ENCODE peak calls at places on chromosomes 3 and 15, in four cellular contexts. One of them, this sample, is unnamed.

GRCh38 chr3:115341208-115341607 is 194.1 kb upstream of the ZBTB20 start:
- DNase-seq in CD8-positive, alpha-beta T cell: no peak
- DNase-seq in mesenchymal stem cell: peak
- DNase-seq in CD4-positive, CD25-positive, alpha-beta regulatory T cell: no peak
- DNase-seq in this sample: no peak

GRCh38 chr3:117674321-117674720 is 964.7 kb downstream of the TUSC7 start:
- DNase-seq in CD8-positive, alpha-beta T cell: no peak
- DNase-seq in mesenchymal stem cell: peak
- DNase-seq in CD4-positive, CD25-positive, alpha-beta regulatory T cell: no peak
- DNase-seq in this sample: no peak

GRCh38 chr3:83934208-83935150 is 1024.3 kb upstream of the CADM2 start:
- DNase-seq in CD8-positive, alpha-beta T cell: no peak
- DNase-seq in mesenchymal stem cell: no peak
- DNase-seq in CD4-positive, CD25-positive, alpha-beta regulatory T cell: no peak
- DNase-seq in this sample: no peak

GRCh38 chr15:101637549-101638318 is 14.4 kb downstream of the TM2D3 start:
- DNase-seq in CD8-positive, alpha-beta T cell: no peak
- DNase-seq in mesenchymal stem cell: no peak
- DNase-seq in CD4-positive, CD25-positive, alpha-beta regulatory T cell: no peak
- DNase-seq in this sample: no peak

GRCh38 chr15:83980637-83981036 is 254.9 kb upstream of the GOLGA6L4 start:
- DNase-seq in CD8-positive, alpha-beta T cell: no peak
- DNase-seq in mesenchymal stem cell: no peak
- DNase-seq in CD4-positive, CD25-positive, alpha-beta regulatory T cell: no peak
- DNase-seq in this sample: no peak

GRCh38 chr15:39156636-39157255 is 424.1 kb upstream of the THBS1 start:
- DNase-seq in CD8-positive, alpha-beta T cell: no peak
- DNase-seq in mesenchymal stem cell: peak
- DNase-seq in CD4-positive, CD25-positive, alpha-beta regulatory T cell: no peak
- DNase-seq in this sample: no peak

GRCh38 chr3:17905996-17906395 is 163.6 kb upstream of the TBC1D5 start:
- DNase-seq in CD8-positive, alpha-beta T cell: no peak
- DNase-seq in mesenchymal stem cell: no peak
- DNase-seq in CD4-positive, CD25-positive, alpha-beta regulatory T cell: no peak
- DNase-seq in this sample: no peak

GRCh38 chr3:196963309-196963953 is 5.2 kb downstream of the PIGZ start:
- DNase-seq in CD8-positive, alpha-beta T cell: no peak
- DNase-seq in mesenchymal stem cell: no peak
- DNase-seq in CD4-positive, CD25-positive, alpha-beta regulatory T cell: no peak
- DNase-seq in this sample: no peak

GRCh38 chr3:99505646-99506269 is 132.6 kb upstream of the COL8A1 start:
- DNase-seq in CD8-positive, alpha-beta T cell: no peak
- DNase-seq in mesenchymal stem cell: peak
- DNase-seq in CD4-positive, CD25-positive, alpha-beta regulatory T cell: no peak
- DNase-seq in this sample: no peak

GRCh38 chr3:160564205-160564922 is 1.0 kb downstream of the KPNA4 start:
- DNase-seq in CD8-positive, alpha-beta T cell: no peak
- DNase-seq in mesenchymal stem cell: peak
- DNase-seq in CD4-positive, CD25-positive, alpha-beta regulatory T cell: no peak
- DNase-seq in this sample: peak

GRCh38 chr3:71486831-71487230 is 96.7 kb downstream of the FOXP1 start:
- DNase-seq in CD8-positive, alpha-beta T cell: no peak
- DNase-seq in mesenchymal stem cell: no peak
- DNase-seq in CD4-positive, CD25-positive, alpha-beta regulatory T cell: peak
- DNase-seq in this sample: no peak

GRCh38 chr15:31358163-31358562 is 31.5 kb downstream of the KLF13 start:
- DNase-seq in CD8-positive, alpha-beta T cell: no peak
- DNase-seq in mesenchymal stem cell: no peak
- DNase-seq in CD4-positive, CD25-positive, alpha-beta regulatory T cell: no peak
- DNase-seq in this sample: no peak

GRCh38 chr3:108319428-108320053 is 23.2 kb downstream of the HHLA2 start:
- DNase-seq in CD8-positive, alpha-beta T cell: no peak
- DNase-seq in mesenchymal stem cell: no peak
- DNase-seq in CD4-positive, CD25-positive, alpha-beta regulatory T cell: no peak
- DNase-seq in this sample: no peak

GRCh38 chr3:186502942-186503712 is 41.1 kb downstream of the CRYGS start:
- DNase-seq in CD8-positive, alpha-beta T cell: no peak
- DNase-seq in mesenchymal stem cell: no peak
- DNase-seq in CD4-positive, CD25-positive, alpha-beta regulatory T cell: no peak
- DNase-seq in this sample: no peak
- H3K4me3 ChIP-seq in CD8-positive, alpha-beta T cell: no peak
- H3K4me3 ChIP-seq in mesenchymal stem cell: peak
- H3K4me3 ChIP-seq in CD4-positive, CD25-positive, alpha-beta regulatory T cell: peak
- H3K4me3 ChIP-seq in this sample: no peak

DNA sequence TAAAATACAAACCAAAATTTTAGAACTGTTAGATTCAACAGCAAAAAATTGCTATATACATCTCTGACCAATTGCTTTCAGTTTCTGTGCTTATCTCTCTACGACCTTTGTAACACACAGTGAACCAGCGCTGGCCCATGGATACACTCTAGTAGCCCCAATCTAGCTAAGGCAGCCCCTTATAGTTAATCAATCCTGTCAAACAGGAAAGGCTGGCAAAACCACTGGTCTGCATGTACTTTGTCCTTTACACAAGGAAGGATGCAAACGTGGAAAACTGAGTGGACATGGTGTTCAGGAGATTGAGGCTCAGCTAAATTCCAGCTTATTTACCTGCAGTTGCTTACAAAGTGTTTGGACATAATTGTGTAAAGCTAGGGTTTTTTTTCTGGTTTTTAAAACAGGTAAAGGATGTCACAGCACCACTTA is 25.9 kb downstream of the ADGRG7 start:
- DNase-seq in CD8-positive, alpha-beta T cell: no peak
- DNase-seq in mesenchymal stem cell: no peak
- DNase-seq in CD4-positive, CD25-positive, alpha-beta regulatory T cell: no peak
- DNase-seq in this sample: no peak
- H3K27ac ChIP-seq in CD8-positive, alpha-beta T cell: no peak
- H3K27ac ChIP-seq in mesenchymal stem cell: no peak
- H3K27ac ChIP-seq in CD4-positive, CD25-positive, alpha-beta regulatory T cell: no peak
- H3K27ac ChIP-seq in this sample: no peak

GRCh38 chr15:98164573-98164972 is 204.1 kb downstream of the ARRDC4 start:
- DNase-seq in CD8-positive, alpha-beta T cell: no peak
- DNase-seq in mesenchymal stem cell: no peak
- DNase-seq in CD4-positive, CD25-positive, alpha-beta regulatory T cell: no peak
- DNase-seq in this sample: no peak
- H3K4me3 ChIP-seq in CD8-positive, alpha-beta T cell: no peak
- H3K4me3 ChIP-seq in mesenchymal stem cell: no peak
- H3K4me3 ChIP-seq in CD4-positive, CD25-positive, alpha-beta regulatory T cell: no peak
- H3K4me3 ChIP-seq in this sample: no peak

GRCh38 chr3:126770096-126770495 is 66.1 kb downstream of the CHCHD6 start:
- DNase-seq in CD8-positive, alpha-beta T cell: no peak
- DNase-seq in mesenchymal stem cell: no peak
- DNase-seq in CD4-positive, CD25-positive, alpha-beta regulatory T cell: no peak
- DNase-seq in this sample: no peak

GRCh38 chr3:126773783-126774182 is 69.7 kb downstream of the CHCHD6 start:
- DNase-seq in CD8-positive, alpha-beta T cell: no peak
- DNase-seq in mesenchymal stem cell: no peak
- DNase-seq in CD4-positive, CD25-positive, alpha-beta regulatory T cell: no peak
- DNase-seq in this sample: no peak

GRCh38 chr3:126777366-126777765 is 73.3 kb downstream of the CHCHD6 start:
- DNase-seq in CD8-positive, alpha-beta T cell: no peak
- DNase-seq in mesenchymal stem cell: no peak
- DNase-seq in CD4-positive, CD25-positive, alpha-beta regulatory T cell: no peak
- DNase-seq in this sample: no peak

GRCh38 chr3:126768903-126769302 is 64.9 kb downstream of the CHCHD6 start:
- DNase-seq in CD8-positive, alpha-beta T cell: no peak
- DNase-seq in mesenchymal stem cell: no peak
- DNase-seq in CD4-positive, CD25-positive, alpha-beta regulatory T cell: no peak
- DNase-seq in this sample: no peak

GRCh38 chr3:126773167-126773566 is 69.1 kb downstream of the CHCHD6 start:
- DNase-seq in CD8-positive, alpha-beta T cell: no peak
- DNase-seq in mesenchymal stem cell: no peak
- DNase-seq in CD4-positive, CD25-positive, alpha-beta regulatory T cell: no peak
- DNase-seq in this sample: no peak
- H3K27ac ChIP-seq in CD8-positive, alpha-beta T cell: no peak
- H3K27ac ChIP-seq in mesenchymal stem cell: no peak
- H3K27ac ChIP-seq in CD4-positive, CD25-positive, alpha-beta regulatory T cell: no peak
- H3K27ac ChIP-seq in this sample: no peak

DNA sequence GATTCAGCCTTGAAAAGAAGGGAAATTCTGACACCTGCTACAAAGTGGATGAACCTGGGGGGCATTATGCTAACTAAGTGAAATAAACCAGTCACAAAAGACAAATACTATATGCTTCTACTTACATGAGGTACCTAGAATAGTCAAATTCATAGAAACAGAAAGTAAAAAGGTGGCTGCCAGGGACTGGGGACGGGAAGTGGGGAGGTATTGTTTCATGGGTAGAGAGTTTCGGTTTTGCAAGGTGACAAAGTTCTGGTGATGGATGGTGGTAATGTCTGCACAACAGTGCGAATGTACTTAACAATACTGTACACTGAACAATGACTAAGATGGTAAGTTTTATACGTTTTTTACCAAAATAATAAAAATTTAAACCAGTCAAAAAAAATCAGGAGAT is 4.8 kb downstream of the IDH2 start:
- DNase-seq in CD8-positive, alpha-beta T cell: peak
- DNase-seq in mesenchymal stem cell: no peak
- DNase-seq in CD4-positive, CD25-positive, alpha-beta regulatory T cell: peak
- DNase-seq in this sample: peak
- H3K4me3 ChIP-seq in CD8-positive, alpha-beta T cell: peak
- H3K4me3 ChIP-seq in mesenchymal stem cell: peak
- H3K4me3 ChIP-seq in CD4-positive, CD25-positive, alpha-beta regulatory T cell: peak
- H3K4me3 ChIP-seq in this sample: peak

GRCh38 chr3:51386159-51386851 is 1.2 kb downstream of the MANF start:
- DNase-seq in CD8-positive, alpha-beta T cell: no peak
- DNase-seq in mesenchymal stem cell: peak
- DNase-seq in CD4-positive, CD25-positive, alpha-beta regulatory T cell: no peak
- DNase-seq in this sample: no peak

GRCh38 chr3:51389423-51390183 is 1.5 kb upstream of the RBM15B start:
- DNase-seq in CD8-positive, alpha-beta T cell: peak
- DNase-seq in mesenchymal stem cell: peak
- DNase-seq in CD4-positive, CD25-positive, alpha-beta regulatory T cell: peak
- DNase-seq in this sample: peak

GRCh38 chr3:51390186-51390585 is 899 bp upstream of the RBM15B start:
- DNase-seq in CD8-positive, alpha-beta T cell: no peak
- DNase-seq in mesenchymal stem cell: no peak
- DNase-seq in CD4-positive, CD25-positive, alpha-beta regulatory T cell: no peak
- DNase-seq in this sample: peak

GRCh38 chr3:51386852-51387229 is 1.8 kb downstream of the MANF start:
- DNase-seq in CD8-positive, alpha-beta T cell: no peak
- DNase-seq in mesenchymal stem cell: no peak
- DNase-seq in CD4-positive, CD25-positive, alpha-beta regulatory T cell: no peak
- DNase-seq in this sample: no peak

GRCh38 chr3:51388286-51389029 is 2.6 kb upstream of the RBM15B start:
- DNase-seq in CD8-positive, alpha-beta T cell: no peak
- DNase-seq in mesenchymal stem cell: peak
- DNase-seq in CD4-positive, CD25-positive, alpha-beta regulatory T cell: no peak
- DNase-seq in this sample: peak
- H3K27ac ChIP-seq in CD8-positive, alpha-beta T cell: no peak
- H3K27ac ChIP-seq in mesenchymal stem cell: no peak
- H3K27ac ChIP-seq in CD4-positive, CD25-positive, alpha-beta regulatory T cell: no peak
- H3K27ac ChIP-seq in this sample: no peak

GRCh38 chr3:195095704-195096036 is 175.3 kb downstream of the XXYLT1 start:
- DNase-seq in CD8-positive, alpha-beta T cell: no peak
- DNase-seq in mesenchymal stem cell: no peak
- DNase-seq in CD4-positive, CD25-positive, alpha-beta regulatory T cell: no peak
- DNase-seq in this sample: no peak
- H3K4me3 ChIP-seq in CD8-positive, alpha-beta T cell: no peak
- H3K4me3 ChIP-seq in mesenchymal stem cell: no peak
- H3K4me3 ChIP-seq in CD4-positive, CD25-positive, alpha-beta regulatory T cell: no peak
- H3K4me3 ChIP-seq in this sample: no peak

GRCh38 chr3:43769097-43769470 is 78.3 kb downstream of the ABHD5 start:
- DNase-seq in CD8-positive, alpha-beta T cell: no peak
- DNase-seq in mesenchymal stem cell: no peak
- DNase-seq in CD4-positive, CD25-positive, alpha-beta regulatory T cell: no peak
- DNase-seq in this sample: no peak
- H3K27ac ChIP-seq in CD8-positive, alpha-beta T cell: no peak
- H3K27ac ChIP-seq in mesenchymal stem cell: no peak
- H3K27ac ChIP-seq in CD4-positive, CD25-positive, alpha-beta regulatory T cell: no peak
- H3K27ac ChIP-seq in this sample: no peak

GRCh38 chr15:58513681-58514336 is 82.0 kb downstream of the LIPC start:
- DNase-seq in CD8-positive, alpha-beta T cell: no peak
- DNase-seq in mesenchymal stem cell: no peak
- DNase-seq in CD4-positive, CD25-positive, alpha-beta regulatory T cell: no peak
- DNase-seq in this sample: no peak
- H3K4me3 ChIP-seq in CD8-positive, alpha-beta T cell: no peak
- H3K4me3 ChIP-seq in mesenchymal stem cell: no peak
- H3K4me3 ChIP-seq in CD4-positive, CD25-positive, alpha-beta regulatory T cell: no peak
- H3K4me3 ChIP-seq in this sample: no peak